ENCODE peak calls at places on chromosomes 1 and 21, in ten cellular contexts. One of them, this sample, is unnamed.

GRCh38 chr1:34754878-34755637 is at the start of gene GJB5:
- DNase-seq in NT2/D1: no peak
- DNase-seq in esophagus squamous epithelium: no peak
- DNase-seq in left lung: no peak
- DNase-seq in heart left ventricle: no peak
- DNase-seq in tibial artery: no peak
- DNase-seq in ovary: no peak
- DNase-seq in breast epithelium: no peak
- DNase-seq in ascending aorta: no peak
- DNase-seq in IMR-90: no peak
- DNase-seq in this sample: no peak

GRCh38 chr1:32538887-32539583 is at the start of gene ZBTB8A:
- DNase-seq in NT2/D1: peak; percentile 40
- DNase-seq in esophagus squamous epithelium: no peak
- DNase-seq in left lung: no peak
- DNase-seq in heart left ventricle: peak; percentile 29
- DNase-seq in tibial artery: peak; percentile 30
- DNase-seq in ovary: peak; percentile 45
- DNase-seq in breast epithelium: no peak
- DNase-seq in ascending aorta: no peak
- DNase-seq in IMR-90: peak; percentile 52
- DNase-seq in this sample: no peak

GRCh38 chr1:6124746-6125365 is 55.3 kb downstream of the CHD5 start:
- DNase-seq in NT2/D1: no peak
- DNase-seq in esophagus squamous epithelium: no peak
- DNase-seq in left lung: peak; percentile 69
- DNase-seq in heart left ventricle: peak; percentile 21
- DNase-seq in tibial artery: no peak
- DNase-seq in ovary: no peak
- DNase-seq in breast epithelium: no peak
- DNase-seq in ascending aorta: no peak
- DNase-seq in IMR-90: no peak
- DNase-seq in this sample: no peak

GRCh38 chr1:12407050-12407961 is 177.5 kb downstream of the VPS13D start:
- DNase-seq in NT2/D1: no peak
- DNase-seq in esophagus squamous epithelium: no peak
- DNase-seq in left lung: no peak
- DNase-seq in heart left ventricle: peak; percentile 32
- DNase-seq in tibial artery: no peak
- DNase-seq in ovary: no peak
- DNase-seq in breast epithelium: no peak
- DNase-seq in ascending aorta: no peak
- DNase-seq in IMR-90: peak; percentile 84
- DNase-seq in this sample: no peak

GRCh38 chr1:64010316-64010715 is 193.1 kb upstream of the UBE2U start:
- DNase-seq in NT2/D1: no peak
- DNase-seq in esophagus squamous epithelium: no peak
- DNase-seq in left lung: no peak
- DNase-seq in heart left ventricle: no peak
- DNase-seq in tibial artery: no peak
- DNase-seq in ovary: no peak
- DNase-seq in breast epithelium: no peak
- DNase-seq in ascending aorta: no peak
- DNase-seq in IMR-90: no peak
- DNase-seq in this sample: no peak

GRCh38 chr1:86856196-86856595 is 57.7 kb downstream of the SELENOF start:
- DNase-seq in NT2/D1: no peak
- DNase-seq in esophagus squamous epithelium: no peak
- DNase-seq in left lung: no peak
- DNase-seq in heart left ventricle: no peak
- DNase-seq in tibial artery: no peak
- DNase-seq in ovary: no peak
- DNase-seq in breast epithelium: no peak
- DNase-seq in ascending aorta: no peak
- DNase-seq in IMR-90: no peak
- DNase-seq in this sample: no peak

GRCh38 chr1:200641175-200641489 is 20.6 kb upstream of the KIF14 start:
- DNase-seq in NT2/D1: no peak
- DNase-seq in esophagus squamous epithelium: no peak
- DNase-seq in left lung: no peak
- DNase-seq in heart left ventricle: no peak
- DNase-seq in tibial artery: no peak
- DNase-seq in ovary: no peak
- DNase-seq in breast epithelium: no peak
- DNase-seq in ascending aorta: no peak
- DNase-seq in IMR-90: peak; percentile 11
- DNase-seq in this sample: no peak

GRCh38 chr1:98496246-98496995 is 165.1 kb upstream of the SNX7 start:
- DNase-seq in NT2/D1: no peak
- DNase-seq in esophagus squamous epithelium: no peak
- DNase-seq in left lung: no peak
- DNase-seq in heart left ventricle: no peak
- DNase-seq in tibial artery: no peak
- DNase-seq in ovary: no peak
- DNase-seq in breast epithelium: no peak
- DNase-seq in ascending aorta: no peak
- DNase-seq in IMR-90: peak; percentile 11
- DNase-seq in this sample: no peak

GRCh38 chr1:244044423-244044822 is 6.7 kb upstream of the ZBTB18 start:
- DNase-seq in NT2/D1: no peak
- DNase-seq in esophagus squamous epithelium: no peak
- DNase-seq in left lung: no peak
- DNase-seq in heart left ventricle: no peak
- DNase-seq in tibial artery: no peak
- DNase-seq in ovary: no peak
- DNase-seq in breast epithelium: no peak
- DNase-seq in ascending aorta: no peak
- DNase-seq in IMR-90: no peak
- DNase-seq in this sample: no peak

GRCh38 chr1:214617843-214618242 is 14.8 kb downstream of the CENPF start:
- DNase-seq in NT2/D1: no peak
- DNase-seq in esophagus squamous epithelium: no peak
- DNase-seq in left lung: no peak
- DNase-seq in heart left ventricle: no peak
- DNase-seq in tibial artery: no peak
- DNase-seq in ovary: no peak
- DNase-seq in breast epithelium: no peak
- DNase-seq in ascending aorta: no peak
- DNase-seq in IMR-90: no peak
- DNase-seq in this sample: no peak

GRCh38 chr1:211247921-211248320 is 11.2 kb upstream of the RCOR3 start:
- DNase-seq in NT2/D1: peak; percentile 30
- DNase-seq in esophagus squamous epithelium: no peak
- DNase-seq in left lung: no peak
- DNase-seq in heart left ventricle: no peak
- DNase-seq in tibial artery: no peak
- DNase-seq in ovary: no peak
- DNase-seq in breast epithelium: no peak
- DNase-seq in ascending aorta: no peak
- DNase-seq in IMR-90: no peak
- DNase-seq in this sample: no peak

GRCh38 chr1:19164274-19165015 is 45.6 kb downstream of the UBR4 start:
- DNase-seq in NT2/D1: no peak
- DNase-seq in esophagus squamous epithelium: no peak
- DNase-seq in left lung: no peak
- DNase-seq in heart left ventricle: no peak
- DNase-seq in tibial artery: no peak
- DNase-seq in ovary: no peak
- DNase-seq in breast epithelium: peak; percentile 64
- DNase-seq in ascending aorta: no peak
- DNase-seq in IMR-90: no peak
- DNase-seq in this sample: no peak

GRCh38 chr1:18949689-18950414 is 6.6 kb downstream of the IFFO2 start:
- DNase-seq in NT2/D1: no peak
- DNase-seq in esophagus squamous epithelium: no peak
- DNase-seq in left lung: no peak
- DNase-seq in heart left ventricle: peak; percentile 44
- DNase-seq in tibial artery: peak; percentile 72
- DNase-seq in ovary: no peak
- DNase-seq in breast epithelium: no peak
- DNase-seq in ascending aorta: no peak
- DNase-seq in IMR-90: peak; percentile 55
- DNase-seq in this sample: no peak

GRCh38 chr1:156491151-156491949 is 9.2 kb downstream of the MEF2D start:
- DNase-seq in NT2/D1: no peak
- DNase-seq in esophagus squamous epithelium: no peak
- DNase-seq in left lung: no peak
- DNase-seq in heart left ventricle: no peak
- DNase-seq in tibial artery: no peak
- DNase-seq in ovary: no peak
- DNase-seq in breast epithelium: no peak
- DNase-seq in ascending aorta: no peak
- DNase-seq in IMR-90: no peak
- DNase-seq in this sample: no peak

GRCh38 chr1:151156515-151156819 is at the start of gene TNFAIP8L2:
- DNase-seq in NT2/D1: no peak
- DNase-seq in esophagus squamous epithelium: no peak
- DNase-seq in left lung: peak; percentile 89
- DNase-seq in heart left ventricle: peak; percentile 56
- DNase-seq in tibial artery: peak; percentile 57
- DNase-seq in ovary: no peak
- DNase-seq in breast epithelium: no peak
- DNase-seq in ascending aorta: no peak
- DNase-seq in IMR-90: no peak
- DNase-seq in this sample: peak; percentile 72

GRCh38 chr1:22048351-22049192 is 3.9 kb upstream of the CDC42 start:
- DNase-seq in NT2/D1: no peak
- DNase-seq in esophagus squamous epithelium: no peak
- DNase-seq in left lung: no peak
- DNase-seq in heart left ventricle: peak; percentile 38
- DNase-seq in tibial artery: no peak
- DNase-seq in ovary: no peak
- DNase-seq in breast epithelium: no peak
- DNase-seq in ascending aorta: no peak
- DNase-seq in IMR-90: peak; percentile 18
- DNase-seq in this sample: no peak

GRCh38 chr1:36382669-36383068 is 3.1 kb downstream of the STK40 start:
- DNase-seq in NT2/D1: no peak
- DNase-seq in esophagus squamous epithelium: no peak
- DNase-seq in left lung: no peak
- DNase-seq in heart left ventricle: no peak
- DNase-seq in tibial artery: no peak
- DNase-seq in ovary: no peak
- DNase-seq in breast epithelium: no peak
- DNase-seq in ascending aorta: no peak
- DNase-seq in IMR-90: no peak
- DNase-seq in this sample: no peak
- H3K4me1 ChIP-seq in NT2/D1: peaks cover 16% of the 10 kb centered on the region
- H3K4me1 ChIP-seq in esophagus squamous epithelium: peaks cover 34% of the 10 kb centered on the region
- H3K4me1 ChIP-seq in left lung: peaks cover 79% of the 10 kb centered on the region
- H3K4me1 ChIP-seq in heart left ventricle: peaks cover 36% of the 10 kb centered on the region
- H3K4me1 ChIP-seq in tibial artery: peaks cover 8% of the 10 kb centered on the region
- H3K4me1 ChIP-seq in ovary: peaks cover 32% of the 10 kb centered on the region
- H3K4me1 ChIP-seq in breast epithelium: peaks cover 2% of the 10 kb centered on the region
- H3K4me1 ChIP-seq in ascending aorta: peaks cover 50% of the 10 kb centered on the region
- H3K4me1 ChIP-seq in IMR-90: peaks cover 13% of the 10 kb centered on the region
- H3K4me1 ChIP-seq in this sample: peaks cover 39% of the 10 kb centered on the region

DNA sequence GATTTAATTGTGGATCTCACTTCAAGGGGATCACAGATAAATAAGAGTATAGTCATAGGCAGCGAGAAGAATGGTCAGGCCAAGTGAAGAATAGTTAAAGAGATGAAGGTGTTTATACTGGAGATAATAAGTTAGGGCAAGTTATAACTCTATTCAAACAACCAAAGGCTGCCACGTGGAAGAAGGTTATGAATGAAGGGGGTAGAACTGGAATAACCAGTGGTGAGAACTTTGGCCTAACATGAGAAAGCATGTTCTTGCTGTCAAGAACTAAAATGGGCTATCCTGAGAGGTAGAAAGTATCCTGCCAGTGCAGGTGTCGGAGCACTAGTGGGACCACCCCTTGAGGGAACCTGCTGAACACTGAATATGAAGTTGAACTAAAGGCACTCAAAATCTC is 49.6 kb upstream of the EDEM3 start:
- DNase-seq in NT2/D1: no peak
- DNase-seq in esophagus squamous epithelium: no peak
- DNase-seq in left lung: no peak
- DNase-seq in heart left ventricle: no peak
- DNase-seq in tibial artery: no peak
- DNase-seq in ovary: no peak
- DNase-seq in breast epithelium: no peak
- DNase-seq in ascending aorta: no peak
- DNase-seq in IMR-90: no peak
- DNase-seq in this sample: no peak
- H3K4me1 ChIP-seq in NT2/D1: no peaks in the 10 kb centered on the region
- H3K4me1 ChIP-seq in esophagus squamous epithelium: peaks cover 15% of the 10 kb centered on the region
- H3K4me1 ChIP-seq in left lung: peaks cover 19% of the 10 kb centered on the region
- H3K4me1 ChIP-seq in heart left ventricle: no peaks in the 10 kb centered on the region
- H3K4me1 ChIP-seq in tibial artery: no peaks in the 10 kb centered on the region
- H3K4me1 ChIP-seq in ovary: no peaks in the 10 kb centered on the region
- H3K4me1 ChIP-seq in breast epithelium: no peaks in the 10 kb centered on the region
- H3K4me1 ChIP-seq in ascending aorta: peaks cover 5% of the 10 kb centered on the region
- H3K4me1 ChIP-seq in IMR-90: peaks cover 7% of the 10 kb centered on the region
- H3K4me1 ChIP-seq in this sample: no peaks in the 10 kb centered on the region

DNA sequence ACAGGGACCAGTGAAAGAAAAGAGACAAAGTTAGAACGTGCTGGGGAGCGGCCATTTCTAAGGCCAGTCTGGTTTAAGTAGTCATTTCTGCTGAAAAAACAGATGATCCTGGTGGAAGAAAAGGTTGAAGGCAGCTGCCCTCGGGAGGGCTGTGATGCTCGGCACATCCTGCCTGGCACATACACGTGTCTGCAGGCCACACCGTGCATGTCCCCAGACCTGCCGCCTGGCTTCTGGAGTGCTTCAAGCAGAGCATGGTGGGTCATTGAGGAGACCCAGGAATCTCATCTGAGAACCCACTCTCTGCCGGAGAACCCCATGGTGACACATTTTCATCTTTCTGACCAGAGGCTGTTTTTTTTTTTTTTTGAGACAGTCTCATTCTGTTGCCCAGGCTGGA is 32.4 kb downstream of the IFNAR1 start:
- DNase-seq in NT2/D1: no peak
- DNase-seq in esophagus squamous epithelium: no peak
- DNase-seq in left lung: no peak
- DNase-seq in heart left ventricle: no peak
- DNase-seq in tibial artery: no peak
- DNase-seq in ovary: no peak
- DNase-seq in breast epithelium: no peak
- DNase-seq in ascending aorta: no peak
- DNase-seq in IMR-90: no peak
- DNase-seq in this sample: no peak
- H3K4me1 ChIP-seq in NT2/D1: peaks cover 4% of the 10 kb centered on the region
- H3K4me1 ChIP-seq in esophagus squamous epithelium: peaks cover 22% of the 10 kb centered on the region
- H3K4me1 ChIP-seq in left lung: peaks cover 38% of the 10 kb centered on the region
- H3K4me1 ChIP-seq in heart left ventricle: peaks cover 16% of the 10 kb centered on the region
- H3K4me1 ChIP-seq in tibial artery: no peaks in the 10 kb centered on the region
- H3K4me1 ChIP-seq in ovary: peaks cover 4% of the 10 kb centered on the region
- H3K4me1 ChIP-seq in breast epithelium: no peaks in the 10 kb centered on the region
- H3K4me1 ChIP-seq in ascending aorta: peaks cover 16% of the 10 kb centered on the region
- H3K4me1 ChIP-seq in IMR-90: peaks cover 5% of the 10 kb centered on the region
- H3K4me1 ChIP-seq in this sample: peaks cover 8% of the 10 kb centered on the region

DNA sequence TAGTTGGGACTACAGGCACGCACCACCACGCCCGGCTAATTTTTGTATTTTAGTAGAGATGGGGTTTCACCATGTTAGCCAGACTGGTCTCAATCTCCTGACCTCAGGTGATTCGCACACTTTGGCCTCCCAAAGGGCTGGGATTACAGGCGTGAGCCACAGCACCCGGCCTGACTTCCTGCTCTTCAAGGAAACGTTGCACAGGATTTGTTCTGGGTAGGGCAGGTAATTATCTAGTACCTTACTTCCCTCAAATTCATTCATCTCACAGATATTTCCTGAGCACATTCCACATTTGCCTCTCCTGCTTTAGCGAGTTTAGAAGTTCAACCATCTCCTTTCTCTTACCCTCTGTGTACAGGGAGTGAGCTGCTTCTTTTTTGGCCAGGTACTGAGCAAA is 12.1 kb downstream of the MTX1 start:
- DNase-seq in NT2/D1: no peak
- DNase-seq in esophagus squamous epithelium: no peak
- DNase-seq in left lung: no peak
- DNase-seq in heart left ventricle: no peak
- DNase-seq in tibial artery: no peak
- DNase-seq in ovary: no peak
- DNase-seq in breast epithelium: no peak
- DNase-seq in ascending aorta: no peak
- DNase-seq in IMR-90: no peak
- DNase-seq in this sample: no peak
- H3K4me1 ChIP-seq in NT2/D1: peaks cover 3% of the 10 kb centered on the region
- H3K4me1 ChIP-seq in esophagus squamous epithelium: peaks cover 2% of the 10 kb centered on the region
- H3K4me1 ChIP-seq in left lung: peaks cover 62% of the 10 kb centered on the region
- H3K4me1 ChIP-seq in heart left ventricle: no peaks in the 10 kb centered on the region
- H3K4me1 ChIP-seq in tibial artery: no peaks in the 10 kb centered on the region
- H3K4me1 ChIP-seq in ovary: no peaks in the 10 kb centered on the region
- H3K4me1 ChIP-seq in breast epithelium: no peaks in the 10 kb centered on the region
- H3K4me1 ChIP-seq in ascending aorta: peaks cover 16% of the 10 kb centered on the region
- H3K4me1 ChIP-seq in IMR-90: peaks cover 17% of the 10 kb centered on the region
- H3K4me1 ChIP-seq in this sample: peaks cover 5% of the 10 kb centered on the region